ENCODE peak calls at places on chromosomes 11 and 22, in four cellular contexts. M is memory B cell, Q is GM04503, J is kidney glomerular epithelial cell. L is an unnamed sample.

GRCh38 chr11:133787379-133788103 is 57.8 kb downstream of the SPATA19 start:
- DNase-seq in M (no peak), J (no peak), Q (no peak), L (no peak)

GRCh38 chr11:1845095-1845429 is 6.3 kb downstream of the TNNI2 start:
- DNase-seq in Q (no peak), J (no peak), M (no peak), L (no peak)

GRCh38 chr11:78780889-78781288 is 206.2 kb upstream of the NARS2 start:
- DNase-seq in M (no peak), Q (no peak), J (no peak), L (no peak)

GRCh38 chr11:121311373-121311772 is 18.8 kb downstream of the SC5D start:
- DNase-seq in M (no peak), Q (no peak), J (peak), L (peak)

GRCh38 chr22:43539572-43540533 is 128.0 kb downstream of the MPPED1 start:
- DNase-seq in M (no peak), Q (no peak), J (no peak), L (no peak)

GRCh38 chr11:135075740-135076139 is 663.7 kb upstream of the B3GAT1 start:
- DNase-seq in J (no peak), Q (no peak), M (peak), L (peak)

GRCh38 chr11:16958833-16959232 is 55.4 kb downstream of the PLEKHA7 start:
- DNase-seq in M (no peak), Q (no peak), J (no peak), L (no peak)

GRCh38 chr11:18696638-18697225 is 1.8 kb upstream of the TMEM86A start:
- DNase-seq in M (no peak), J (no peak), Q (no peak), L (no peak)

GRCh38 chr11:100578966-100579365 is 108.1 kb upstream of the ARHGAP42 start:
- DNase-seq in M (no peak), J (peak), Q (no peak), L (no peak)

GRCh38 chr22:49924113-49924833 is 5.8 kb downstream of the CRELD2 start:
- DNase-seq in M (no peak), J (no peak), Q (no peak), L (no peak)

GRCh38 chr11:118437736-118438125 is 1.4 kb downstream of the KMT2A start:
- DNase-seq in J (no peak), Q (no peak), M (peak), L (peak)

GRCh38 chr11:74707602-74708510 is 23.4 kb downstream of the CHRDL2 start:
- DNase-seq in Q (no peak), J (no peak), M (no peak), L (no peak)

GRCh38 chr11:5522308-5522707 is 5.8 kb upstream of the UBQLNL start:
- DNase-seq in J (no peak), Q (no peak), M (no peak), L (no peak)

GRCh38 chr11:69156673-69157155 is 979 bp downstream of the SMIM38 start:
- DNase-seq in M (no peak), Q (no peak), J (no peak), L (no peak)

GRCh38 chr22:17418890-17419324 is 49.6 kb downstream of the CECR2 start:
- DNase-seq in M (no peak), J (no peak), Q (no peak), L (no peak)

GRCh38 chr11:2580444-2581050 is 119.2 kb downstream of the KCNQ1OT1 start:
- DNase-seq in J (no peak), M (no peak), Q (no peak), L (no peak)

GRCh38 chr22:19398680-19399079 is 32.9 kb downstream of the HIRA start:
- DNase-seq in J (no peak), M (no peak), Q (no peak), L (no peak)

GRCh38 chr11:129249351-129249750 is 57.2 kb upstream of the ARHGAP32 start:
- DNase-seq in Q (peak), M (no peak), J (no peak), L (no peak)

GRCh38 chr11:17719028-17719939 is at the start of gene MYOD1:
- DNase-seq in Q (no peak), J (no peak), M (no peak), L (no peak)

GRCh38 chr11:8101421-8101820 is 20.4 kb downstream of the TUB start:
- DNase-seq in M (no peak), Q (no peak), J (no peak), L (no peak)

GRCh38 chr11:93196816-93197382 is 892 bp downstream of the SLC36A4 start:
- DNase-seq in M (no peak), Q (no peak), J (peak), L (no peak)

GRCh38 chr11:20113147-20113435 is 47.2 kb downstream of the DBX1 start:
- DNase-seq in J (peak), Q (no peak), M (no peak), L (no peak)

GRCh38 chr11:126153999-126154398 is 57.5 kb downstream of the RPUSD4 start:
- DNase-seq in J (peak), Q (no peak), M (no peak), L (no peak)

L was measured in activated naive CD8-positive, alpha-beta T cell treated with anti-CD3 and anti-CD28 coated beads for 36 hours.